ENCODE peak calls at places on chromosomes 16 and 17, in nine cellular contexts. V, T, E, L, X, R, Q, H and N are unnamed samples.

GRCh38 chr16:84277244-84277823 is 17.3 kb upstream of the WFDC1 start:
- DNase-seq in T (no peak), V (peak; percentile 58), X (no peak), R (peak; percentile 71), L (peak; percentile 40), H (peak; percentile 38), Q (no peak), E (peak; percentile 16), N (peak; percentile 33)

GRCh38 chr16:7182510-7183109 is 150.0 kb upstream of the RBFOX1 start:
- DNase-seq in Q (no peak), E (no peak), H (no peak), T (no peak), R (no peak), X (no peak), V (no peak), L (no peak), N (no peak)

GRCh38 chr16:16092925-16093624 is 130.2 kb downstream of the ABCC6 start:
- DNase-seq in X (no peak), V (no peak), E (no peak), H (no peak), Q (no peak), L (no peak), R (no peak), T (peak; percentile 50), N (no peak)

GRCh38 chr17:77836557-77837041 is 121.9 kb upstream of the TNRC6C start:
- DNase-seq in R (no peak), Q (no peak), H (no peak), X (no peak), V (no peak), L (no peak), E (no peak), T (peak; percentile 95), N (no peak)

GRCh38 chr17:57084361-57084801 is 665 bp upstream of the AKAP1 start:
- DNase-seq in R (no peak), X (no peak), V (no peak), T (no peak), Q (no peak), L (no peak), E (no peak), H (no peak), N (no peak)

GRCh38 chr16:28977703-28978641 is 3.4 kb downstream of the SPNS1 start:
- DNase-seq in X (no peak), E (no peak), L (no peak), H (peak; percentile 18), Q (no peak), R (no peak), T (no peak), V (no peak), N (no peak)

GRCh38 chr17:7445011-7445927 is at the start of gene CHRNB1:
- DNase-seq in H (no peak), L (no peak), E (peak; percentile 41), T (no peak), X (no peak), V (no peak), Q (peak; percentile 55), R (peak; percentile 89), N (no peak)

GRCh38 chr17:16419929-16420271 is 4.5 kb downstream of the TRPV2 start:
- DNase-seq in L (peak; percentile 69), E (no peak), Q (no peak), R (no peak), T (no peak), V (peak; percentile 42), X (peak; percentile 50), H (no peak), N (no peak)

GRCh38 chr16:50662306-50662940 is 18.7 kb downstream of the SNX20 start:
- DNase-seq in V (no peak), R (no peak), H (no peak), Q (no peak), L (no peak), T (no peak), E (no peak), X (no peak), N (no peak)